ENCODE peak calls at places on chromosome 15, in four cellular contexts. D is activated naive CD4-positive, alpha-beta T cell treated with anti-CD3 and anti-CD28 coated beads for 36 hours; L is stimulated activated CD4-positive, alpha-beta T cell treated with anti-CD3 and anti-CD28 coated beads, Interleukin-1b, Interleukin-23, amount 100 ng/mL, for 48 hours; N is NCI-H510A treated with DMSO at 0.1 percent for 48 hours. Y is an unnamed sample.

GRCh38 chr15:34122771-34123183 is 20.9 kb downstream of the PGBD4 start:
- DNase-seq in D (no peak), L (no peak), N (no peak), Y (no peak)

GRCh38 chr15:49301562-49301961 is 121.5 kb upstream of the FGF7 start:
- DNase-seq in D (no peak), L (no peak), N (no peak), Y (no peak)

GRCh38 chr15:89964555-89964954 is 36.6 kb upstream of the ZNF710 start:
- DNase-seq in D (no peak), L (no peak), N (no peak), Y (no peak)

GRCh38 chr15:88243895-88244787 is 12.4 kb downstream of the NTRK3 start:
- DNase-seq in D (peak), L (peak), N (peak), Y (peak)

GRCh38 chr15:51223771-51224229 is 114.6 kb downstream of the CYP19A1 start:
- DNase-seq in D (no peak), L (no peak), N (no peak), Y (no peak)

GRCh38 chr15:58292761-58293175 is 139.0 kb upstream of the LIPC start:
- DNase-seq in D (peak), L (peak), N (no peak), Y (no peak)

GRCh38 chr15:74451322-74451721 is 9.6 kb downstream of the UBL7 start:
- DNase-seq in D (no peak), L (no peak), N (no peak), Y (no peak)

GRCh38 chr15:28920781-28921331 is 35.1 kb downstream of the APBA2 start:
- DNase-seq in D (no peak), L (no peak), N (no peak), Y (no peak)

GRCh38 chr15:87263296-87263695 is 993.2 kb downstream of the NTRK3 start:
- DNase-seq in D (no peak), L (no peak), N (no peak), Y (no peak)

GRCh38 chr15:38061856-38062649 is 127.6 kb downstream of the TMCO5A start:
- DNase-seq in D (no peak), L (no peak), N (no peak), Y (no peak)

GRCh38 chr15:98738689-98739411 is 90.5 kb downstream of the IGF1R start:
- DNase-seq in D (no peak), L (no peak), N (no peak), Y (no peak)

GRCh38 chr15:75201609-75202250 is at the start of gene C15orf39:
- DNase-seq in D (peak), L (peak), N (peak), Y (peak)

GRCh38 chr15:64050281-64051092 is 4.2 kb upstream of the DAPK2 start:
- DNase-seq in D (no peak), L (no peak), N (peak), Y (peak)

GRCh38 chr15:73078722-73079121 is 26.5 kb downstream of the NEO1 start:
- DNase-seq in D (no peak), L (no peak), N (no peak), Y (no peak)

GRCh38 chr15:70424937-70425411 is 327.3 kb upstream of the TLE3 start:
- DNase-seq in D (peak), L (peak), N (no peak), Y (no peak)

GRCh38 chr15:90666135-90666909 is 50.8 kb upstream of the BLM start:
- DNase-seq in D (peak), L (no peak), N (no peak), Y (peak)

GRCh38 chr15:25989327-25989726 is 126.2 kb upstream of the ATP10A start:
- DNase-seq in D (peak), L (peak), N (no peak), Y (no peak)

GRCh38 chr15:63824570-63824969 is 9.2 kb downstream of the HERC1 start:
- DNase-seq in D (no peak), L (no peak), N (no peak), Y (no peak)

GRCh38 chr15:31930967-31931366 is 99.3 kb upstream of the CHRNA7 start:
- DNase-seq in D (peak), L (peak), N (no peak), Y (no peak)

GRCh38 chr15:89408512-89409183 is 74.0 kb upstream of the POLG start:
- DNase-seq in D (no peak), L (no peak), N (no peak), Y (no peak)

GRCh38 chr15:58839485-58839884 is 68.4 kb downstream of the MINDY2 start:
- DNase-seq in D (no peak), L (no peak), N (no peak), Y (no peak)

GRCh38 chr15:24676431-24676830 is 856 bp downstream of the NPAP1 start:
- DNase-seq in D (no peak), L (no peak), N (no peak), Y (no peak)

GRCh38 chr15:33454346-33454745 is 143.6 kb downstream of the RYR3 start:
- DNase-seq in D (no peak), L (no peak), N (no peak), Y (no peak)

GRCh38 chr15:78171864-78172472 is 22.8 kb downstream of the IDH3A start:
- DNase-seq in D (no peak), L (no peak), N (no peak), Y (no peak)

GRCh38 chr15:76190767-76191538 is 120.3 kb downstream of the ETFA start:
- DNase-seq in D (peak), L (peak), N (peak), Y (peak)

GRCh38 chr15:65909831-65910230 is 40.5 kb downstream of the RAB11A start:
- DNase-seq in D (no peak), L (no peak), N (no peak), Y (peak)

GRCh38 chr15:75065851-75066509 is 42.6 kb downstream of the PPCDC start:
- DNase-seq in D (no peak), L (no peak), N (no peak), Y (no peak)